ENCODE peak calls at places on chromosomes 4 and X, in four cellular contexts. J is HepG2, X is K562, V is GM12878. W is an unnamed sample.

GRCh38 chr4:38562751-38563198 is 101.2 kb upstream of the KLF3 start:
- DNase-seq in X (no peak), J (peak; percentile 18), V (no peak), W (no peak)

GRCh38 chr4:87219648-87220093 is 747 bp downstream of the KLHL8 start:
- DNase-seq in J (peak; percentile 11), V (no peak), X (peak; percentile 56), W (peak; percentile 30)

GRCh38 chrX:9172451-9172850 is 138.5 kb upstream of the FAM9B start:
- DNase-seq in V (no peak), X (no peak), J (no peak), W (no peak)

GRCh38 chrX:10902001-10902400 is 209.1 kb upstream of the HCCS start:
- DNase-seq in V (no peak), J (peak; percentile 55), X (no peak), W (no peak)

GRCh38 chrX:52346462-52347165 is 22.2 kb upstream of the XAGE2 start:
- DNase-seq in V (no peak), X (peak; percentile 8), J (no peak), W (no peak)

GRCh38 chr4:103948244-103949018 is 228.6 kb upstream of the TACR3 start:
- DNase-seq in X (no peak), J (no peak), V (no peak), W (no peak)

GRCh38 chrX:110699109-110699508 is 96.5 kb downstream of the CHRDL1 start:
- DNase-seq in X (no peak), V (no peak), J (no peak), W (no peak)

GRCh38 chrX:103877571-103877970 is 45.5 kb upstream of the RAB9B start:
- DNase-seq in X (no peak), V (no peak), J (no peak), W (no peak)

GRCh38 chr4:52407545-52407944 is 251.6 kb downstream of the USP46 start:
- DNase-seq in V (no peak), J (peak; percentile 20), X (no peak), W (no peak)

GRCh38 chr4:108902769-108903168 is 139.9 kb upstream of the ETNPPL start:
- DNase-seq in J (no peak), V (no peak), X (no peak), W (no peak)

GRCh38 chr4:14064969-14065368 is 437.4 kb upstream of the BOD1L1 start:
- DNase-seq in X (no peak), J (no peak), V (no peak), W (no peak)

GRCh38 chr4:74793757-74794340 is 474 bp downstream of the BTC start:
- DNase-seq in V (no peak), X (no peak), J (peak; percentile 3), W (no peak)

GRCh38 chr4:52780206-52780605 is 29.0 kb upstream of the ERVMER34-1 start:
- DNase-seq in J (no peak), X (no peak), V (no peak), W (no peak)

GRCh38 chr4:55468724-55469123 is 73.0 kb downstream of the TMEM165 start:
- DNase-seq in V (no peak), X (no peak), J (peak; percentile 49), W (no peak)

GRCh38 chr4:26321326-26322276 is 787 bp downstream of the RBPJ start:
- DNase-seq in V (no peak), J (peak; percentile 5), X (no peak), W (no peak)

GRCh38 chrX:21740329-21741274 is 17.3 kb downstream of the SMPX start:
- DNase-seq in J (peak; percentile 59), X (no peak), V (no peak), W (no peak)

GRCh38 chr4:97911236-97911906 is 231.9 kb downstream of the STPG2 start:
- DNase-seq in V (no peak), X (no peak), J (no peak), W (no peak)

GRCh38 chrX:132227383-132228112 is 8.3 kb upstream of the RAP2C start:
- DNase-seq in X (no peak), V (no peak), J (no peak), W (no peak)

GRCh38 chr4:64777286-64777685 is 368.0 kb upstream of the TECRL start:
- DNase-seq in V (no peak), X (no peak), J (no peak), W (no peak)

GRCh38 chr4:39118034-39118658 is 56.1 kb downstream of the KLHL5 start:
- DNase-seq in J (peak; percentile 3), V (no peak), X (no peak), W (no peak)

GRCh38 chr4:140092094-140092820 is 61.7 kb downstream of the MAML3 start:
- DNase-seq in X (no peak), V (no peak), J (no peak), W (peak; percentile 43)

GRCh38 chr4:140254656-140255299 is 100.8 kb upstream of the MAML3 start:
- DNase-seq in V (no peak), J (no peak), X (no peak), W (no peak)

GRCh38 chr4:7802093-7802726 is 137.5 kb downstream of the AFAP1 start:
- DNase-seq in V (no peak), J (peak; percentile 67), X (peak; percentile 89), W (peak; percentile 84)

GRCh38 chr4:41363384-41363981 is 106.8 kb downstream of the UCHL1 start:
- DNase-seq in V (no peak), X (no peak), J (no peak), W (no peak)

GRCh38 chrX:42289492-42290385 is 366.4 kb upstream of the CASK start:
- DNase-seq in V (no peak), X (no peak), J (no peak), W (no peak)

GRCh38 chrX:143363419-143363818 is 153.9 kb downstream of the SPANXN3 start:
- DNase-seq in V (no peak), J (no peak), X (no peak), W (no peak)
- TF ChIP-seq FOXK2 in V (no peak), J (no peak), X (no peak), W (no peak)

GRCh38 chr4:22237846-22238513 is 277.9 kb downstream of the ADGRA3 start:
- DNase-seq in V (no peak), J (peak; percentile 54), X (no peak), W (no peak)

GRCh38 chr4:22237155-22237751 is 278.6 kb downstream of the ADGRA3 start:
- DNase-seq in J (peak; percentile 15), V (no peak), X (peak; percentile 24), W (peak; percentile 39)

GRCh38 chr4:22241415-22241814 is 274.5 kb downstream of the ADGRA3 start:
- DNase-seq in X (no peak), V (no peak), J (no peak), W (no peak)

GRCh38 chr4:22238742-22239141 is 277.1 kb downstream of the ADGRA3 start:
- DNase-seq in X (no peak), V (no peak), J (peak; percentile 2), W (peak; percentile 8)

DNA sequence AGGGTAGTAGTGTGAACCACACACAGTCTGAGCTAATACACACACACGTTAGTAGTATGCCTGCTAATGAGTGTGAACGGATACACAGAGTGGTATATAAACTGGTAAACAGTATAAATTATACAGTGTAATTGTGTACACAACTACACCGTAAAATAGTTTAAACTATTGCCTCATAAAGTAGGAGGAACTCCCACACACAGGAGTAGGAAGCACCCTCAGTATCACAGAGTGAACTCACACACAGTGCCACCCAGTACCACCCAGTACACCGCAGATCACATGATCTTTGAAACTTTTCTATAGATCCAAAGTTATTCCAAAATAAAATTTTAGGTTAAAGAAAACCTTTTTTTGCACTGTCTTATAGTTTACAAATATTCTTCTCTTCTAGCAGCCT is 275.1 kb downstream of the ADGRA3 start:
- DNase-seq in V (no peak), X (no peak), J (no peak), W (no peak)
- TF ChIP-seq FOXK2 in V (no peak), X (no peak), J (no peak), W (no peak)

GRCh38 chrX:136148391-136148790 is 1.1 kb downstream of the FHL1 start:
- DNase-seq in X (no peak), V (no peak), J (no peak), W (no peak)

GRCh38 chrX:136146614-136147319 is 566 bp upstream of the FHL1 start:
- DNase-seq in V (no peak), J (no peak), X (no peak), W (peak; percentile 48)

GRCh38 chrX:136147966-136148365 is 633 bp downstream of the FHL1 start:
- DNase-seq in X (no peak), J (no peak), V (no peak), W (peak; percentile 32)

GRCh38 chrX:136143714-136144113 is 3.6 kb upstream of the FHL1 start:
- DNase-seq in X (no peak), J (no peak), V (no peak), W (no peak)

DNA sequence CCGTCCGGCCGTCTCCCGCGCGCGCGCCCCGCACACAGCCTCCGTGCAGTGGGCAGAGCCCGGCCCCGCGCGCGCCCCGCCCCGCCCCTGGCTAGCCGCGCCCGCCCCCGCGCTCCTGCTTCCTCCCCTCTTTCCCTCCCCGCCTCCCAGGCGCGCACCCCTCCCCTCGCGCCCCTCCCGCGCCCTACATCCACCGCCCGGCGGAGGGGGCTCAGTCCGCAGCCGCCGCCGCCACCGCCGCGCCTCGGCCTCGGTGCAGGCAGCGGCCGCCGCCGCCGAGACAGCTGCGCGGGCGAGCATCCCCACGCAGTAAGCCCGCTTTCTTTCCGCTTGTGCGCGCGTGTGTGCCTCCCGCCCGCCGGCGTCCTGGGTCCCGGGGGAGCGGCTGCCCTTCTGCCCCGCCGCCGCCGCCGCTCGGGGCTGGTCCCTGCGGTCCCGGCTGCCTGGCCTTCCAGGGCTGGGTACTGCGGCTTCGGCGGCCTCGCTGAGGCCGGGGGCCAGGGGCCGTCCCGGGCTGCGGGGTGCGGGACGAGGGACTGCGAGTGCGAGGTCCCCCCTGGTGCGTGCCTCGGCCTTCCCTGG is at the start of gene FHL1:
- DNase-seq in X (peak; percentile 84), V (no peak), J (no peak), W (peak; percentile 79)
- TF ChIP-seq FOXK2 in X (no peak), V (no peak), J (no peak), W (no peak)

DNA sequence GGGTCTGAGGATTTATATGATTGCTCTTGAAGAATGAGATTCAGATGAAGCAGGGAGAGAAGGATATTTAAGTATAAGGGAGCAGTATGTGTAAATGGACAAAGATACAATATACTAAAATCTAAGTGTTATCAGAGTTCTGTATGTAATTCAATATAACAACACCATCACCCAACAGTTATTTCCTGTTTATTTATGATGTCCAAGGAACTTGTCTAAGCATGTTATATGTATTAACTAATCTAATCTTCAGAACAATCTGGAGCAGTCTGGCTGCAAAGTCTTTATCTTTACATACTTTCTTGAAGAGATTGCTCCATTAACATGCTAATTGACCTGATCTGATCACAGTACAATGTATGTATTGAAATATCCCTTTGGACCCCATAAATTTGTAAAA is 203.8 kb upstream of the WDFY3 start:
- DNase-seq in V (no peak), J (no peak), X (no peak), W (no peak)
- TF ChIP-seq FOXK2 in V (no peak), J (no peak), X (no peak), W (no peak)

DNA sequence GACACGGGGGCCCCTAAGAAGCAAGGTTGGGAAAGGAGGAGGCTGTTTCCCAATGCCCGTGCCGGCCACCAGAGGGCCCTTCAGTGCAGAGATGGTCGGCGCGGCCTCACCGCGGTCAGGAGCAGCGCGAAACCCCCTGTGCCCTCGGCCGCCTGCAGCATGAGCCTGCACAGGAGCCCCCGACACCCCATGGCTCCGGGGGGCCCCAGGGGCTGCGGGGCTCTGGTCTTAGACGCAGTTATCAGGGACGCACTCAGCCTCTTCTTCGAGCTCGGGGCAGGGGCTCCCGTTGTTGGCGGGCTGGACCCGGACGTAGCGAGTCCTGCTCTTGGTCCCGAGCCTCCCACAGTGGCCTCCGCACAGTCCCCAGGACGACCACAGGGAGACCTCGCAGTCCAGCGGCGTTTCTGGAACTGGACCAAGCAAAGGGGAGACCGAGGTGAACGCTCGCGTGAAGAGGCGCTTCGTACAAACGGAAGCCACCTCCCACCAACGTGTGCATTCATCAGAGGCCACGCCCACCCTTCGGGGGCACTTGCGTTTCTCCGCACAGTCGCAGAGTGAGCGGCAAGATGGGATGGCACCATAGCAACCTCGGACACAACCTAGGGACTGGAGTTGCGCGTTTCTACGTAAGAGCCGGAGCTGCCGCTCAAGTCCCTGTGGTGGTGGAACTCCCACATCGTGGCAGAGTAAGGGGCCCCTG is 5.0 kb downstream of the SPON2 start:
- DNase-seq in V (peak; percentile 91), J (peak; percentile 24), X (peak; percentile 90), W (peak; percentile 94)
- TF ChIP-seq FOXK2 in V (no peak), J (no peak), X (no peak), W (no peak)